ENCODE peak calls at places on chromosomes 11 and 22, in four cellular contexts. C, L, X and A are unnamed samples.

GRCh38 chr11:70760416-70761020 is 362.2 kb downstream of the CTTN start:
- DNase-seq in X (no peak), L (no peak), C (peak), A (no peak)

GRCh38 chr11:76207642-76208378 is 1.5 kb upstream of the WNT11 start:
- DNase-seq in L (peak), C (peak), X (peak), A (peak)

GRCh38 chr11:118841469-118842222 is 42.0 kb upstream of the CXCR5 start:
- DNase-seq in C (no peak), X (no peak), L (peak), A (no peak)

GRCh38 chr11:82174610-82175009 is 559.1 kb downstream of the FAM181B start:
- DNase-seq in C (no peak), X (peak), L (peak), A (no peak)

GRCh38 chr11:15638386-15638787 is 523.7 kb downstream of the INSC start:
- DNase-seq in C (no peak), L (no peak), X (no peak), A (no peak)

GRCh38 chr22:33000342-33001280 is 57.6 kb downstream of the SYN3 start:
- DNase-seq in C (peak), X (peak), L (peak), A (peak)

GRCh38 chr22:24420072-24420976 is 7.1 kb upstream of the ADORA2A start:
- DNase-seq in C (no peak), X (peak), L (peak), A (no peak)

GRCh38 chr11:72430743-72431570 is 3.4 kb downstream of the CLPB start:
- DNase-seq in X (peak), C (peak), L (peak), A (peak)

GRCh38 chr11:119624102-119624615 is 104.8 kb downstream of the NECTIN1 start:
- DNase-seq in C (peak), L (no peak), X (peak), A (no peak)

GRCh38 chr22:39268645-39269044 is 23.9 kb upstream of the PDGFB start:
- DNase-seq in C (no peak), L (no peak), X (no peak), A (no peak)

GRCh38 chr11:109853156-109853776 is 239.9 kb upstream of the ZC3H12C start:
- DNase-seq in X (peak), L (peak), C (peak), A (peak)

GRCh38 chr11:73185680-73186293 is 32.3 kb upstream of the P2RY2 start:
- DNase-seq in C (peak), X (no peak), L (no peak), A (peak)

GRCh38 chr11:1888811-1889526 is 2.7 kb downstream of the PRR33 start:
- DNase-seq in L (no peak), C (no peak), X (no peak), A (no peak)

GRCh38 chr22:43303751-43304150 is 39.4 kb downstream of the SCUBE1 start:
- DNase-seq in C (no peak), X (peak), L (no peak), A (no peak)

GRCh38 chr11:86570020-86570419 is 102.4 kb downstream of the ME3 start:
- DNase-seq in C (no peak), X (peak), L (no peak), A (peak)

GRCh38 chr11:113278925-113279324 is 35.5 kb upstream of the TTC12 start:
- DNase-seq in X (no peak), L (no peak), C (no peak), A (no peak)

GRCh38 chr11:107468596-107468995 is 11.0 kb upstream of the CWF19L2 start:
- DNase-seq in C (no peak), L (no peak), X (no peak), A (peak)

GRCh38 chr11:122850076-122850631 is 11.9 kb downstream of the CRTAM start:
- DNase-seq in X (no peak), C (no peak), L (no peak), A (peak)

GRCh38 chr11:19552684-19553083 is 160.0 kb upstream of the NAV2 start:
- DNase-seq in C (no peak), X (peak), L (no peak), A (no peak)

GRCh38 chr11:106958506-106959248 is 59.6 kb downstream of the GUCY1A2 start:
- DNase-seq in L (no peak), C (no peak), X (no peak), A (no peak)

GRCh38 chr11:69854719-69855118 is 35.5 kb upstream of the FGF3 start:
- DNase-seq in C (peak), X (no peak), L (no peak), A (peak)

GRCh38 chr11:10414659-10415058 is 40.4 kb upstream of the AMPD3 start:
- DNase-seq in L (no peak), X (no peak), C (no peak), A (peak)

GRCh38 chr11:15707971-15708370 is 593.2 kb downstream of the INSC start:
- DNase-seq in X (peak), C (peak), L (no peak), A (peak)

GRCh38 chr11:88709567-88709966 is 356.2 kb downstream of the GRM5 start:
- DNase-seq in C (peak), L (no peak), X (no peak), A (no peak)

GRCh38 chr11:65646921-65647701 is 9.2 kb downstream of the SIPA1 start:
- DNase-seq in L (no peak), X (peak), C (peak), A (no peak)

GRCh38 chr22:49633010-49633324 is 194.7 kb downstream of the BRD1 start:
- DNase-seq in L (no peak), X (peak), C (no peak), A (no peak)

GRCh38 chr11:8863838-8864237 is 47.2 kb upstream of the AKIP1 start:
- DNase-seq in X (no peak), L (no peak), C (peak), A (peak)

GRCh38 chr11:90204407-90204806 is 18.4 kb downstream of the CHORDC1 start:
- DNase-seq in C (no peak), L (no peak), X (no peak), A (no peak)
- H3K9ac ChIP-seq in C (no peak), L (no peak), X (no peak), A (no peak)

GRCh38 chr22:16974298-16975084 is 33.5 kb downstream of the GAB4 start:
- DNase-seq in L (no peak), C (no peak), X (no peak), A (no peak)

GRCh38 chr22:16970446-16970845 is 37.6 kb downstream of the GAB4 start:
- DNase-seq in X (no peak), L (no peak), C (no peak), A (no peak)

GRCh38 chr22:16972311-16972710 is 35.7 kb downstream of the GAB4 start:
- DNase-seq in L (no peak), C (no peak), X (no peak), A (no peak)

GRCh38 chr22:16975155-16975885 is 32.7 kb downstream of the GAB4 start:
- DNase-seq in C (no peak), L (no peak), X (no peak), A (no peak)

DNA sequence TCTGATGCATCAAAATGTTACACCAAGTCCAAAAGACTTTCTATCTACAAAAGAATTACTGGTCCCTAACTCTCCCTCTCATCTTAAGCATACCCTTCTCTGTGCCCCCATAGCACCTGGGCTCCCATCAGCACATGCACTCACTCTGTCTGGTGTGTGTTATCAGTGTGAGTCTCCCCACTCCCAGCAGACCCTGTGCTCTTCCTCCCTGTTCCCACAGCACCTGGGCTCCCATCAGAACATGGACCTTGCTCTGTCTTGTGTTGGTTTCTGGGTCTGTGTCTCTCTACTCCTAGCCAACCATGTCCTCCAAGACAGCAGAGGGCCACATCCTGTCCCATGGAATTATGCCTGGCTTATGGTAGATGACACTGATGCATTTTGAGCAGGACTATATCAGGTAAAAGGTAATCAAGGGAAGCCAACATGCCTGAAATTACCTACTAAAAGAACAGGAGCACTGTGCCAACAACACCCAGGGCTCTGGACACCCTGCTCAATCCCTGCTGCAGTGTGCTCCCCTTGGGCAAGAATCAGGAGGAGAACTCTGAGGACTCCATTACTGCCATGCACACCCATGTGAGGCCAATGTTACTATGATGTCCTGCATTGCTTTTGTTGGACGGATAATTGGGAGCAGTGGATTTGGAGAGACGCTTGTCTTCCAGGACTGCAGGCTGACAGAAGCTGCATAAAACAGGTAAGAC is 34.3 kb downstream of the GAB4 start:
- DNase-seq in C (no peak), L (no peak), X (no peak), A (no peak)
- H3K9ac ChIP-seq in C (no peak), L (no peak), X (no peak), A (no peak)

GRCh38 chr22:48091060-48091650 is 1328.7 kb downstream of the TBC1D22A start:
- DNase-seq in X (no peak), L (no peak), C (no peak), A (no peak)
- H3K9ac ChIP-seq in X (no peak), L (no peak), C (no peak), A (no peak)

GRCh38 chr22:41780714-41781507 is 19.6 kb upstream of the CCDC134 start:
- DNase-seq in C (no peak), X (no peak), L (peak), A (peak)
- H3K9ac ChIP-seq in C (no peak), X (no peak), L (no peak), A (no peak)